ENCODE peak calls at places on chromosomes 3 and 15, in four cellular contexts. W is H1, P is HepG2, U is K562. J is an unnamed sample.

GRCh38 chr15:52551762-52552161 is 17.1 kb downstream of the ARPP19 start:
- DNase-seq in U (no peak), P (no peak), W (no peak), J (peak; percentile 34)

GRCh38 chr15:70475921-70476320 is 287.4 kb downstream of the UACA start:
- DNase-seq in U (no peak), P (no peak), W (no peak), J (no peak)

GRCh38 chr15:54820098-54820497 is 376.6 kb downstream of the RSL24D1 start:
- DNase-seq in P (no peak), U (no peak), W (no peak), J (no peak)

GRCh38 chr3:108036984-108037741 is 53.7 kb downstream of the CD47 start:
- DNase-seq in W (no peak), U (no peak), P (no peak), J (no peak)

GRCh38 chr15:87626835-87627234 is 629.7 kb downstream of the NTRK3 start:
- DNase-seq in U (peak; percentile 55), W (no peak), P (no peak), J (no peak)

GRCh38 chr3:143146875-143147274 is 27.3 kb downstream of the CHST2 start:
- DNase-seq in W (no peak), U (no peak), P (no peak), J (no peak)

GRCh38 chr15:78055923-78056713 is 21.4 kb downstream of the TBC1D2B start:
- DNase-seq in W (no peak), U (no peak), P (peak; percentile 67), J (no peak)

GRCh38 chr3:142500211-142500610 is 52.4 kb upstream of the XRN1 start:
- DNase-seq in U (no peak), W (no peak), P (no peak), J (no peak)

GRCh38 chr15:80031841-80032240 is 27.6 kb upstream of the ZFAND6 start:
- DNase-seq in P (no peak), U (no peak), W (no peak), J (no peak)

GRCh38 chr3:12142476-12142875 is 16.2 kb downstream of the TIMP4 start:
- DNase-seq in P (no peak), U (no peak), W (no peak), J (no peak)

GRCh38 chr3:115834068-115834467 is 210.8 kb downstream of the GAP43 start:
- DNase-seq in W (no peak), U (no peak), P (no peak), J (no peak)

GRCh38 chr3:136811701-136812100 is 7.2 kb upstream of the SLC35G2 start:
- DNase-seq in U (no peak), P (no peak), W (no peak), J (no peak)

GRCh38 chr15:82832601-82833209 is 23.3 kb downstream of the WHAMM start:
- DNase-seq in U (no peak), P (no peak), W (no peak), J (peak; percentile 45)

GRCh38 chr15:51163843-51164242 is 69.1 kb upstream of the TNFAIP8L3 start:
- DNase-seq in W (no peak), P (no peak), U (no peak), J (no peak)
- H3K4me2 ChIP-seq in W (no peak overlapping the region), P (no peak overlapping the region), U (no peak overlapping the region), J (no peak overlapping the region)

GRCh38 chr3:197750396-197750831 is 731 bp downstream of the FYTTD1 start:
- DNase-seq in W (no peak), U (peak; percentile 43), P (no peak), J (peak; percentile 76)

GRCh38 chr3:197749601-197750395 is at the start of gene FYTTD1:
- DNase-seq in U (peak; percentile 94), P (peak; percentile 50), W (no peak), J (peak; percentile 87)

GRCh38 chr3:197749315-197749600 is 425 bp upstream of the FYTTD1 start:
- DNase-seq in W (no peak), U (peak; percentile 47), P (no peak), J (no peak)

GRCh38 chr3:197752107-197752506 is 2.4 kb downstream of the FYTTD1 start:
- DNase-seq in U (no peak), P (no peak), W (no peak), J (no peak)

DNA sequence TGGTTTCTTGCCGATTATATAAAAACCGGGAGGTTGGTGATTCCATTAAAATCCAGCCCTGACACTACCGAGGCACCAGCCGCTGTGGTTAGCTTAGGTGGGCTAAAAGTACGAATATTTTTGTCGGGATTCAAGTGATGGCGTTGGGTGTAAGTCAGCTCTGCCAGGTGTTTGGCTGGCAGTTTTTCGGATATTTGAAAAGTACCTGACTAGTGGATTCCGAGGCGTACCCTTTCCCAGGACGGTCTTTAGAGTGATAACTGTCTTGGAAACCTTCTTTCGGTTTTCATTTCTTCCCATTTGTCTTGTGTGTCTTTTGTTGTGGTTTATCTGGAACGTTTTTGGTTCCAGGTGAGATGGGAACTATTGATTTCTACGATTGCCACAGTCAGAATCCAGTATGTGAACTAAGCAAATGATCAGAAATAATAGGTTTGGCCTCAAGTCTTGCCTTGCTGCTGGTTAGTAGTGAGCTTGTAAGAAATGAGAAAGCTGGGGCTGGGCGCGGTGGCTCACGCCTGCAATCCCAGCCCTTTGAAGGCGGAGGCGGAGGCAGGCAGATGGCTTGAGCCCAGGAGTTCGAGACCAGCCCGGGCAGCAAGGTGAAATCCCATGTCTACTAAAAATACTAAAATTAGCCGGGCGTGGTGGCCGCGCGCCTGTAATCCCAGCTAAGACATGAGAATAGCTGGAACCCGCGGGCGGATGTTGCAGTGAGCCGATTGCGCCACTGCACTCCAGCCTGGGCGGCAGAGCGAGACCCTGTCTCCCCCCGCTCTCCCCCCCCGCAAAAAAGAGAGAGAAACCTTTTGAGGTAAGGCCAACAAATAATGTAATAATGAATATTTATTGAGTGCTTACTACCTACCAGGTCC is 1.4 kb downstream of the FYTTD1 start:
- DNase-seq in W (no peak), P (no peak), U (no peak), J (peak; percentile 57)
- TF ChIP-seq POLR2AphosphoS5 in W (no peak), P (no peak), U (no peak), J (no peak)

DNA sequence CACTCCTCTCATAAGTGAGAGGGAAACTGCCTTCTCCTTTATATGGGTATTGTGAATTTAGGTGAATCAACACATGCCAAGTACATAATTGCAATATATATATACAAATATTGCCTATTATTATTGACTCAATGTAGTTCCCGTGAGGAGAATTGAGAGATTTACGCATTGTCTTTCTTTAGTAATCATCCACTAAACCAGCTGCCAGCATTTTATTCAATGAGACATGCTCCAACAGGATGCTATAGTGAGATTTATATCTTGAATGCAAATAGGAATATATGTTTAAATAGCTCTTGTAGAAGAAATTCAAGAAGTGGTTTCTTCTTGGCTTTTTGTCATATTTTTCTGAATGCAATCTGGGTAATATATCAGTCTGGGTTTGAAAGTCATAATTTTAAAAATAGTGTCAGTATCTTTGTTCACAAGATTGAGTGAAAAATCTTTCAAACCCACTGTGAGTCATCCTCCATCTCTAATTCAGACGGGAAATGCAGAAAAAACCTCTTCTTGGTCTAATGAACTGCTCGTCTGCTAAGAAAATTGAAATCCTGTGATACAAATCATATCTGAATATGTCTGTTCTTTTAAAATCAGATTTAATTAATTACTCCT is 515.8 kb downstream of the GABRG3 start:
- DNase-seq in U (no peak), W (no peak), P (no peak), J (no peak)
- TF ChIP-seq JUN in U (no peak), W (no peak), P (no peak), J (no peak)

DNA sequence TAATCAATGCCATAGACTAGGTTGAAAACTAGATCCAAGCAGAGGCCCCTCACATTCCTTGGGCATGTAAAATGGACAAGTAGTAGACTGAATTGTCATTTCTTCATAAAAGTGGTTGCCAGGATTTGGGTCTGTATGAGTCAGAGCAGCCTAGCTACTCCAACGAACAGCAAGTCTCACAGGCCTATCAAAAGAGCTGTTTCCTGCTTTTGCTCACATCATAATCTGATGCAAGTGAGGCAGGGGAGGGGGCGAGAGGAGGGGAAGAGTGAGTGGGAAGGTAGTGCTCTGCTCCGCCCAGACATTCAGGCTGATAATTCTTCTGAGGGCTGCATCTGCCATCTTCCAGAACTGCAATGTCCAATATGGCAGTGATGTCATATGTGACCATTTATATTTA is 228.9 kb upstream of the PRICKLE2 start:
- DNase-seq in U (no peak), W (no peak), P (no peak), J (no peak)
- H3K4me2 ChIP-seq in U (no peak overlapping the region), W (no peak overlapping the region), P (no peak overlapping the region), J (no peak overlapping the region)

J was measured in endothelial cell of umbilical vein.